ENCODE peak calls at places on chromosomes 1 and 21, in six cellular contexts. G, I, C, Z, U and P are unnamed samples.

GRCh38 chr1:202241376-202242079 is 47.9 kb downstream of the LGR6 start:
- DNase-seq in G (no peak), I (no peak), C (no peak), Z (no peak), U (no peak), P (no peak)

GRCh38 chr1:7103322-7104052 is 318.2 kb downstream of the CAMTA1 start:
- DNase-seq in G (no peak), I (no peak), C (no peak), Z (no peak), U (no peak), P (no peak)

GRCh38 chr1:90708236-90708786 is 8.8 kb downstream of the BARHL2 start:
- DNase-seq in G (no peak), I (no peak), C (no peak), Z (no peak), U (no peak), P (no peak)

GRCh38 chr1:84299536-84300260 is 1.8 kb upstream of the SAMD13 start:
- DNase-seq in G (no peak), I (no peak), C (no peak), Z (no peak), U (no peak), P (no peak)

GRCh38 chr1:219329606-219330005 is 155.9 kb downstream of the LYPLAL1 start:
- DNase-seq in G (no peak), I (no peak), C (no peak), Z (no peak), U (no peak), P (no peak)

GRCh38 chr21:31546402-31547155 is 112.9 kb upstream of the SOD1 start:
- DNase-seq in G (no peak), I (no peak), C (no peak), Z (no peak), U (no peak), P (no peak)

GRCh38 chr1:29282924-29283803 is 46.8 kb downstream of the PTPRU start:
- DNase-seq in G (no peak), I (peak; percentile 17), C (no peak), Z (peak; percentile 93), U (peak; percentile 99), P (no peak)

GRCh38 chr1:198275598-198275997 is 118.8 kb downstream of the NEK7 start:
- DNase-seq in G (no peak), I (no peak), C (no peak), Z (no peak), U (no peak), P (no peak)

GRCh38 chr1:110196917-110197782 is 13.0 kb upstream of the KCNC4 start:
- DNase-seq in G (peak; percentile 86), I (peak; percentile 42), C (no peak), Z (peak; percentile 63), U (peak; percentile 93), P (peak; percentile 94)

GRCh38 chr21:26199471-26199870 is 28.9 kb upstream of the APP start:
- DNase-seq in G (no peak), I (no peak), C (no peak), Z (no peak), U (no peak), P (no peak)

GRCh38 chr1:234927968-234928635 is 200.5 kb downstream of the TOMM20 start:
- DNase-seq in G (no peak), I (no peak), C (no peak), Z (no peak), U (no peak), P (no peak)

GRCh38 chr1:93847811-93848288 is 31.2 kb downstream of the DNTTIP2 start:
- DNase-seq in G (peak; percentile 33), I (peak; percentile 45), C (no peak), Z (peak; percentile 79), U (peak; percentile 71), P (no peak)

GRCh38 chr1:234613128-234613875 is 3.3 kb upstream of the IRF2BP2 start:
- DNase-seq in G (no peak), I (peak; percentile 55), C (no peak), Z (no peak), U (no peak), P (no peak)

GRCh38 chr1:103561612-103562395 is 9.6 kb upstream of the AMY2B start:
- DNase-seq in G (no peak), I (no peak), C (peak; percentile 15), Z (no peak), U (no peak), P (no peak)

GRCh38 chr1:91819038-91819788 is 66.7 kb downstream of the TGFBR3 start:
- DNase-seq in G (no peak), I (peak; percentile 44), C (no peak), Z (no peak), U (no peak), P (no peak)

GRCh38 chr1:202810615-202811295 is at the start of gene PCAT6:
- DNase-seq in G (peak; percentile 93), I (peak; percentile 88), C (peak; percentile 21), Z (peak; percentile 96), U (peak; percentile 96), P (peak; percentile 96)

GRCh38 chr1:16139473-16139962 is 16.4 kb downstream of the EPHA2 start:
- DNase-seq in G (no peak), I (no peak), C (no peak), Z (no peak), U (no peak), P (no peak)

GRCh38 chr1:21435646-21436487 is 4.1 kb upstream of the NBPF3 start:
- DNase-seq in G (no peak), I (no peak), C (no peak), Z (no peak), U (no peak), P (no peak)

GRCh38 chr1:21439345-21439720 is 604 bp upstream of the NBPF3 start:
- DNase-seq in G (no peak), I (no peak), C (no peak), Z (no peak), U (no peak), P (no peak)

GRCh38 chr1:21437341-21437640 is 2.6 kb upstream of the NBPF3 start:
- DNase-seq in G (no peak), I (no peak), C (no peak), Z (no peak), U (no peak), P (no peak)

GRCh38 chr1:21436488-21437340 is 3.2 kb upstream of the NBPF3 start:
- DNase-seq in G (no peak), I (no peak), C (no peak), Z (peak; percentile 80), U (peak; percentile 29), P (no peak)

DNA sequence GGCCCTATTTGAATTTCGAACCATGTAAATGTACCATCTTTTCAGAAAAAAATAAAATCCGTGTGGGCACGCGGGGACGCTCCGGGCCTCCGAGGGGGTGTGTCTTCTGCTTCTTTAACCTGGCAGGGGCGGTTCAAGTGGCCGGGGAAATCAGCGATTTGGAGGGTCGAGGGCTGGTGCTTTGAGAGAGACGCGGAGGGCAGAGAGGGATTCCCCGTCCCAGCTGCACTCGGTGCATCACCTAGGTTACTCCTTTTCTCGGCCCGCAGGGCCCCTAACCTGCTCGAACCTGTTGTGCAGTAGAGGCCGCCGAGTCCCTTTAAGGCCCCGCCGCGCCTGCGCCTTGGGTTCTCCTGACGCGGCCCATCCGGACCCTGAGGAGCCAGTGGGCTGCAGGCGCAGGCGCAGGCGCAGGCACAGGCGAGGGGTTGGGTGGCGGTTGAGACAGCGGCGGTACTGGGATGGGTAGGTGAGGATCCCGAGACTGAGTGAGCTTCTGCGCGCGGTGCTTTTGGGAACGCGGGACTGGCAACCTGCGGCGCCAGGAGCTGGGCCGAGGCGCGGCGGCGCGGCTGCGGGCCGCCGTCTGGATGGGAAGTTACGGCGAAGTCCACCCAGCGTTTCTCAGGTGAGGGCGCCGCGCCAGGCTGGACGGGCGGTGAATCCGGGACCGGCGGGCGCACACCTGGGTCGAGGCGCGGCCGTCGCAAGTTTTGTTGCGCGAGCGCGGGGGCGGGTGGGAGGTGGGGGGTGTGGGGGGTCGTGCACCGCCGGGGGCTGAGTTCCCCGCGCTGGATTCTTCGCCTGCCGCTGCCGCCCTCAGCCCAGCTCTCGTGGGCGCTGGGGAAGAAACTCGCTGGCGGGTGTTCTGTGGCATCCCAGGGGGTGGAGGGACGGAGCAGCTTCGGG is at the start of gene NBPF3:
- DNase-seq in G (peak; percentile 34), I (peak; percentile 76), C (peak; percentile 42), Z (peak; percentile 89), U (peak; percentile 76), P (peak; percentile 70)
- TF ChIP-seq POLR2A in G (no peak), I (peak; percentile 35), C (peak; percentile 55), Z (no peak), U (no peak), P (no peak)

GRCh38 chr1:201049248-201049831 is 25.8 kb upstream of the KIF21B start:
- DNase-seq in G (no peak), I (no peak), C (no peak), Z (no peak), U (no peak), P (no peak)

GRCh38 chr1:201053155-201053860 is 29.8 kb upstream of the KIF21B start:
- DNase-seq in G (no peak), I (no peak), C (no peak), Z (no peak), U (peak; percentile 42), P (no peak)

GRCh38 chr1:201050515-201051277 is 27.2 kb upstream of the KIF21B start:
- DNase-seq in G (no peak), I (no peak), C (no peak), Z (no peak), U (no peak), P (no peak)

GRCh38 chr1:201054030-201054635 is 30.6 kb upstream of the KIF21B start:
- DNase-seq in G (no peak), I (no peak), C (no peak), Z (no peak), U (no peak), P (no peak)

GRCh38 chr1:201051399-201051798 is 27.9 kb upstream of the KIF21B start:
- DNase-seq in G (no peak), I (no peak), C (no peak), Z (no peak), U (no peak), P (no peak)
- TF ChIP-seq TAF1 in G (no peak), I (no peak), C (no peak), Z (no peak), U (no peak), P (no peak)

GRCh38 chr1:155199792-155200191 is 7.9 kb downstream of the THBS3 start:
- DNase-seq in G (no peak), I (no peak), C (no peak), Z (no peak), U (no peak), P (no peak)
- TF ChIP-seq POLR2A in G (no peak), I (no peak), C (no peak), Z (peak; percentile 81), U (no peak), P (no peak)

GRCh38 chr1:73100216-73100615 is 817.9 kb upstream of the NEGR1 start:
- DNase-seq in G (no peak), I (no peak), C (no peak), Z (no peak), U (no peak), P (no peak)
- TF ChIP-seq TAF1 in G (no peak), I (no peak), C (no peak), Z (no peak), U (no peak), P (no peak)